ENCODE peak calls at places on chromosomes 6 and 20, in four cellular contexts. K, B, G and L are unnamed samples.

GRCh38 chr6:72622094-72622540 is 253 bp downstream of the KCNQ5 start:
- DNase-seq in K (peak), B (no peak), G (peak), L (no peak)

GRCh38 chr20:16441526-16442164 is 131.6 kb downstream of the KIF16B start:
- DNase-seq in K (no peak), B (no peak), G (no peak), L (no peak)

GRCh38 chr6:81105998-81106397 is 646.5 kb downstream of the TENT5A start:
- DNase-seq in K (no peak), B (no peak), G (no peak), L (no peak)

GRCh38 chr6:28134015-28134414 is 7.7 kb upstream of the ZKSCAN8 start:
- DNase-seq in K (peak), B (no peak), G (peak), L (no peak)

GRCh38 chr6:170125447-170126300 is 165.2 kb downstream of the DLL1 start:
- DNase-seq in K (no peak), B (peak), G (peak), L (no peak)

GRCh38 chr6:4262506-4262905 is 127.1 kb upstream of the ECI2 start:
- DNase-seq in K (no peak), B (no peak), G (no peak), L (no peak)

GRCh38 chr6:3788408-3789017 is 37.0 kb upstream of the PXDC1 start:
- DNase-seq in K (no peak), B (no peak), G (no peak), L (no peak)

GRCh38 chr20:53512076-53512475 is 81.6 kb downstream of the ZNF217 start:
- DNase-seq in K (no peak), B (no peak), G (no peak), L (no peak)

GRCh38 chr6:2396292-2396691 is 150.9 kb upstream of the GMDS start:
- DNase-seq in K (peak), B (no peak), G (no peak), L (no peak)

GRCh38 chr6:159960485-159960884 is 8.4 kb upstream of the IGF2R start:
- DNase-seq in K (no peak), B (no peak), G (no peak), L (no peak)

GRCh38 chr6:31004794-31005193 is 5.5 kb upstream of the MUC22 start:
- DNase-seq in K (no peak), B (no peak), G (peak), L (no peak)

GRCh38 chr20:61728326-61728725 is 337.4 kb downstream of the TAF4 start:
- DNase-seq in K (no peak), B (no peak), G (no peak), L (no peak)

GRCh38 chr6:148430897-148431296 is 88.3 kb downstream of the SASH1 start:
- DNase-seq in K (no peak), B (no peak), G (no peak), L (no peak)

GRCh38 chr6:130978180-130978579 is 84.9 kb downstream of the EPB41L2 start:
- DNase-seq in K (no peak), B (no peak), G (no peak), L (no peak)

GRCh38 chr6:150527100-150527499 is 72.6 kb upstream of the PLEKHG1 start:
- DNase-seq in K (no peak), B (no peak), G (no peak), L (no peak)

DNA sequence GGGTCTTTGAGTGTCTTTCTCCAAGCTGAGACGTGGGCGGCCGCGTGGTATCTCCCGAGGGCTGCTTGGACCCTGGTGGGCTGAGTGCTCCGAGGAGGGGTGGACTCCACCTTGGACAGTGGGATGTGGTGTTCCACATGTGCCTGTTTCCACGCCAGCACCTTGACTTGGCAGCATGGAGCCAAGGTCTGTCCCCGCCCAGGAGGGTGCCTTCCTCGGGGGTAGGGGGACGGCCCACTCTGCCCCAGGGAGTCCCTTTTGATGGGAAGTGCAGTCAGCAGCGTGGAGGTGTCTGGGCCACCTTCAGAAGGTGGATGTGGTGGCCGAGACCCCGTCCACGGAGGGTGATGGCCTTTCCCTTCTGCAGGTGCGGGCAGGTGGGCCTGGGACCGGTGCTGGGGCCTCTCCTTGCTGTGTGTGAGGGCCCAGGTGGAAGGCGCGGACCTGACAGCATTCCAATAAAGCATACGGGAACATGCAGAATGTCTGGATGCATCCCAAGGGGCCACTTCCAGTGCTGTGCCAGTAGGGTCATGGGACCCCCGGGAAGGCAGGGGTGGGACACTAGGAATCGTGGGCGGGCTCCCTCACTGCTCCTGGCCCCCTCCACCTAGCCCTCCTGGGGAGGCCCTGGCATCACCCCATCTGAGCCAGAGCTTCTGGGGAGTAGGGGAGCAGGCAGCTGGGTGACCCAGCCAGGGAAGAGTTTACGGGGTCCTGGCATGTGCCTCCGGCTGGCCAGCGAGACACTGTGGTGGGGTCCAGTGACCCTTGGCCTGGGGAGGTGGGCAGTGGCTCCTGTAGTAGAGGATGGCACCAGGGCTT is 3.5 kb upstream of the COL20A1 start:
- DNase-seq in K (no peak), B (no peak), G (no peak), L (no peak)
- TF ChIP-seq CTCF in K (no peak), B (no peak), G (no peak), L (no peak)

DNA sequence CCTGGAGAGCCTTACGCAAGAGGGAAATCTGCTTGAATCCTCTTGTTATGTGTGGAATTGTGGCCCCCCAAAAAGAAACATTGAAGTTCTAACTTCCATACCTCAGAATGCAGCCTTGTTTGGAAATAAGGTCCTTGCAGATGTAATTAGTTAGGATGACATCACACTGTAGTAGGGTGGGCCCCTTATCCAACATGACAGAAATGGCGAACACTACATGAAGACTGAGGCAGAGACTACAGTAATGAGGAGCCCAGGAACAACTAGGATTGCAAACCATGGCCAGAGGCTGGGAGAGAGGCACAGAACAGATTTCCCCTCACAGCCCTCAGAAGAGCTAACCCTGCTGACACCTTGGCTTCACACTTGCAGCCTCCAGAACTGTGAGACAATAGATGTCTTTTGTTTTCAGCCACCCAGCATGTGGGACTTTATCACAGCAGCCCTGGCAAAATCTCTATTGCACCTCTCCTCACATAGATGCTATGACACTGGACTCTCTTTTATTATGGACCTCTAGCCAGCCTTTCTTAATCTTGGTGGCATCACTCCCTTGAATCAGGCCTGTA is 29.8 kb downstream of the HIVEP2 start:
- DNase-seq in K (no peak), B (no peak), G (peak), L (no peak)
- H3K27ac ChIP-seq in K (no peak), B (no peak), G (no peak), L (no peak)

DNA sequence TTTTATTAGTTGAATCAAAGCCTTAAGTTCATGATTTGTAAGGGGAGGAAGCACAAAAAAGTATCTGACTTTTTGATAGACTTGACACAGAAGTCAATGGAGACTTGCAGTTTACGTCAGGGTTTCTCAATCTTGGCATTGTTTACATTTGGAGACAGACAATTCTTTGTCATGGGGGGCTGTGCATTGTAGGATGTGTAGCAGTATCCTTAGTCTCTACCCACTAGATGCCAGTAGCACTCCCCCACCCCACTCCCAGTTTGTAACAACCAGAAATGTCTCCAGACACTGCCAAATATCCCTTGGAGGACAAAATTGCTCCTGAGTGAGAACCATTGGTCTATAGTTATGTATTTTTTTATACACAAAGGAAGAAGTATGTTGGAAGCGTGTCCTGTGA is 434.1 kb downstream of the RFPL4B start:
- DNase-seq in K (no peak), B (no peak), G (no peak), L (no peak)
- TF ChIP-seq CTCF in K (no peak), B (no peak), G (no peak), L (peak)

DNA sequence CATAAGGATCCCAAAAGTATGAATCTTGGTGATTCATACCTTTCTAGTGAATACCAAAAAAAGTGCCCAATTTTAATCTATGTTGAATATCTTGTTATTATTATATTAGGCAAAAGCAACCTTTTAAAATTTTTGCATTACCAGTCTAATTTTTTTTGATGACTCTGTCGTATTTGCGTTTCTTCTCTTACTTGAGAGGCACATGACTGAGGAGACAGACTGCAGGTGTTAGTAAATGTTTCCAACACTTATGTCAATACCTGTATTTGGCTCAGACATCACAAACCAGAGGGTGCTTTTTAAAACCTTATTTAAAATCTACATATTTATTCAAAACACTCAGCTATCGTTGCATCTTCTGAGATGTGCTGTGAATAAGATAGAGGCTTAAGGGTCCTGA is 27.1 kb downstream of the ID4 start:
- DNase-seq in K (no peak), B (no peak), G (no peak), L (no peak)
- H3K27ac ChIP-seq in K (no peak), B (no peak), G (no peak), L (no peak)

GRCh38 chr6:33683051-33683571 is 28.4 kb downstream of the UQCC2 start:
- DNase-seq in K (no peak), B (no peak), G (no peak), L (no peak)
- TF ChIP-seq CTCF in K (no peak), B (no peak), G (no peak), L (no peak)

GRCh38 chr20:36490191-36490590 is 51.1 kb upstream of the MYL9 start:
- DNase-seq in K (no peak), B (no peak), G (no peak), L (no peak)

GRCh38 chr20:36483205-36483918 is 58.0 kb upstream of the MYL9 start:
- DNase-seq in K (no peak), B (no peak), G (no peak), L (no peak)

GRCh38 chr20:36483919-36484808 is 57.2 kb upstream of the MYL9 start:
- DNase-seq in K (no peak), B (no peak), G (no peak), L (no peak)

GRCh38 chr20:36485286-36485685 is 56.0 kb upstream of the MYL9 start:
- DNase-seq in K (no peak), B (no peak), G (no peak), L (no peak)

GRCh38 chr20:36487069-36487468 is 54.2 kb upstream of the MYL9 start:
- DNase-seq in K (no peak), B (no peak), G (no peak), L (no peak)
- H3K27ac ChIP-seq in K (no peak), B (no peak), G (no peak), L (no peak)

DNA sequence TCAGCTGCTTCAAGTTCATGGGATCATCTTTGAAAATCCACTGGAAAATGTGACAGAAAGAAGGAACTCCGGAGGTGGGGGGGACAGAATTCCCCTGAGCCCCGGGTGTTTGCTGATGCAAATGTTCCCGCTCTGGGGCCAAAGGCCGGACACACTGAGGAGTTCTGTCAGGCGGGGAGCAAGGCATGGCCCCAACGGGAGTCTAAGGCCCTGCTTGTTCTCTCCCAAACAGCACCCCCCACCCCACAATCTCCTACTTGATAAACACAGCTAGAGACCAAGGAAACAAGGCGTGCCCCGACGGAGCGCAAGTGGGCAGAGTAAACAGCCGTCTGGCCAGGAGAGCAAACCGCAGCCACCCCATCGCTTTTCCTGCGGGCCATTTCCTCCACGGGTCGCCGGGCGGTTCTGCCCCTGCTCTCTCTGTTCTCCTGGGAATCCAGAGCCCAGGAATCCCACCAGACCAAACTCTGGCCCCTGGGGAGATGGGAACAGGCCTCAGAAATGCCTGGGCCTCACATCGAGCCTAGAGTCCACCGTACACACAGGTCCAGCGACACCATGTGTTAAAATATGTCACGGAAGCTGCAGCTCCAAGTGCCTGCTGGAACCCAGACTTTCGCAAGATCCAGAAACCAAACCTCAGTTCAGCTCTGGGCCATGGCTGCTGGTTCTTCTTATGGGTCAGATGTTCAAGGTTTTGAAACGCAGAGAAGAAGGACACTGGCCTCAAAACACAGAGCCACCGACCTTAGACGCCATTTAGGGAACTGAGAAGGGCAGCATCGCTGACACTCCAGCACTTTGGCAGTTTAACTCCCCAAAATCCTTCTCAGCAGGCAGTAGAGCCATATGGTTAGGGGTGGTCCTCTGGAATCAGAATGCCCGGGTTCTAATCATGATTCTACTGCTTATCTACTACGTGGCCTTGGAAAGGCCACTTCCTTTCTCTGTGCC is 104.2 kb downstream of the PREX1 start:
- DNase-seq in K (no peak), B (no peak), G (no peak), L (no peak)
- TF ChIP-seq CTCF in K (no peak), B (no peak), G (no peak), L (no peak)

DNA sequence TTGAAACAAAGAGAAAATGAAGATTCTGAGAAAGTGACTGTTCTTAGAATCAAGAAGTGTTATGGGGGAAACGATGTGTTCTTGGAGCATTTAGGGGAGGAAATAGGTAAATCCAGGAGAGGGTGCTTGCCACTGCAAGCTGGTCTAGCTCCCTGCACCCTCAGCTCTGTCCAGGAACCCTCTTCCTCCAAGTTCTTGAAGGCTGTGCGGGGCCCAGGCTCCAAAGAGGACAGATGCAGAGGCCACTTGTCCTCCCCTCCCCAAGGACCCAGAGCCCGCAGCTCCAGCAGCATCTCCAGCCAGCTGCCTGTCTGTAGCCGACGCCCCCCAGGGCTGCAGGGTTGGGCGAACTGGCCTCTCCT is 87.9 kb downstream of the CDC5L start:
- DNase-seq in K (no peak), B (no peak), G (no peak), L (no peak)
- H3K27ac ChIP-seq in K (no peak), B (no peak), G (no peak), L (no peak)

DNA sequence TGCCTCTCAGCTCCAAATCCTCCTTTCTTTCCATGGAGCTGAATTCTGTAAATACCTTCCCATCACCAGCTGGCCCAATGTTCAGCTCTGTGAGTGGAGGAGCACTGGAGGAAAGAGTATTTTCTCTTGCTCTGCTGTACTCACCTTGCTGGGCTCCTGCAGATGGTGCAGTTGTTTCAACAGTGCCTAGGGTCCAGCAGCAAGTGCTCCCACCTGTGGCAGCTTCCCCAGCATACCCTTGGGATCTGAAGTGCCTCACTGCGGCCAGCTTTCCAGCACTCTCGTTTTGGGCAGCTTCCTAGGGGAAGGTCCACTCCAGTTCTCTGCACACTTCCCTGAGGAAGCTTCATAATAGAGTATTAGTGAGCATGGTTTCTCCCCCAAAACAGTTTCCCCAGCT is 170.9 kb downstream of the ARHGAP18 start:
- DNase-seq in K (no peak), B (no peak), G (peak), L (no peak)
- TF ChIP-seq CTCF in K (no peak), B (no peak), G (no peak), L (no peak)

GRCh38 chr6:118197539-118197938 is 290.5 kb downstream of the SLC35F1 start:
- DNase-seq in K (peak), B (no peak), G (peak), L (no peak)
- H3K27ac ChIP-seq in K (peak), B (no peak), G (peak), L (no peak)